ENCODE peak calls at places on chromosomes 4 and X, in four cellular contexts. L, G, Q and S are unnamed samples. For H3K36me3 and H3K4me1, the result is how much of the 10 kb centered on the place peaks cover.

GRCh38 chrX:119880552-119881437 is 9.2 kb downstream of the NDUFA1 start:
- DNase-seq in L (peak), G (no peak), Q (no peak), S (no peak)

GRCh38 chrX:16222123-16222522 is 54.8 kb downstream of the MAGEB17 start:
- DNase-seq in L (no peak), G (no peak), Q (no peak), S (no peak)

GRCh38 chr4:179626687-179627086 is 2184.4 kb upstream of the AGA start:
- DNase-seq in L (no peak), G (peak), Q (no peak), S (no peak)

GRCh38 chrX:141619336-141619735 is 29.8 kb downstream of the SPANXA2 start:
- DNase-seq in L (no peak), G (no peak), Q (no peak), S (no peak)

GRCh38 chr4:142406917-142407501 is 439.1 kb downstream of the INPP4B start:
- DNase-seq in L (no peak), G (no peak), Q (no peak), S (no peak)

GRCh38 chrX:68941385-68941952 is 112.6 kb downstream of the EFNB1 start:
- DNase-seq in L (peak), G (no peak), Q (peak), S (no peak)

GRCh38 chrX:105136786-105137185 is 83.7 kb downstream of the TEX13A start:
- DNase-seq in L (no peak), G (no peak), Q (no peak), S (no peak)

GRCh38 chr4:118753685-118754084 is 68.5 kb downstream of the METTL14 start:
- DNase-seq in L (no peak), G (no peak), Q (no peak), S (no peak)

GRCh38 chr4:38071801-38072567 is 111.8 kb downstream of the PTTG2 start:
- DNase-seq in L (no peak), G (no peak), Q (no peak), S (no peak)

GRCh38 chr4:113764720-113765264 is 3.3 kb upstream of the CAMK2D start:
- DNase-seq in L (no peak), G (no peak), Q (no peak), S (no peak)

GRCh38 chrX:153333821-153334653 is at the start of gene ZNF275:
- DNase-seq in L (peak), G (no peak), Q (peak), S (peak)

GRCh38 chr4:40702137-40702799 is 47.5 kb upstream of the NSUN7 start:
- DNase-seq in L (no peak), G (no peak), Q (no peak), S (no peak)

GRCh38 chr4:115675721-115676120 is 562.3 kb upstream of the NDST4 start:
- DNase-seq in L (no peak), G (no peak), Q (no peak), S (no peak)

GRCh38 chr4:74258949-74259348 is 49.3 kb upstream of the EPGN start:
- DNase-seq in L (peak), G (no peak), Q (no peak), S (no peak)

GRCh38 chrX:19602866-19603620 is 87.7 kb upstream of the MAP3K15 start:
- DNase-seq in L (no peak), G (no peak), Q (no peak), S (no peak)

GRCh38 chrX:68832101-68832416 is 3.2 kb downstream of the EFNB1 start:
- DNase-seq in L (peak), G (no peak), Q (no peak), S (no peak)

GRCh38 chr4:73734405-73735070 is 5.8 kb upstream of the CXCL8 start:
- DNase-seq in L (no peak), G (no peak), Q (no peak), S (no peak)

GRCh38 chr4:162347492-162348213 is 183.9 kb upstream of the FSTL5 start:
- DNase-seq in L (no peak), G (no peak), Q (no peak), S (no peak)

GRCh38 chr4:147581601-147582350 is 35.4 kb upstream of the TMEM184C start:
- DNase-seq in L (no peak), G (no peak), Q (no peak), S (no peak)

GRCh38 chr4:69025191-69025998 is 70.9 kb upstream of the UGT2B7 start:
- DNase-seq in L (peak), G (peak), Q (no peak), S (no peak)

GRCh38 chrX:149721778-149722177 is 9.9 kb downstream of the MAGEA11 start:
- DNase-seq in L (peak), G (no peak), Q (no peak), S (no peak)

GRCh38 chr4:15400911-15401671 is 26.7 kb upstream of the C1QTNF7 start:
- DNase-seq in L (peak), G (no peak), Q (peak), S (peak)

GRCh38 chr4:69714086-69714485 is 46.3 kb downstream of the SULT1B1 start:
- DNase-seq in L (no peak), G (no peak), Q (no peak), S (no peak)

GRCh38 chr4:7186081-7186480 is 6.3 kb upstream of the SORCS2 start:
- DNase-seq in L (no peak), G (no peak), Q (peak), S (peak)

GRCh38 chrX:47191331-47191730 is 2.3 kb upstream of the UBA1 start:
- DNase-seq in L (peak), G (no peak), Q (no peak), S (no peak)

GRCh38 chr4:139137745-139138144 is 39.3 kb downstream of the ELF2 start:
- DNase-seq in L (no peak), G (no peak), Q (no peak), S (no peak)

GRCh38 chr4:159010563-159011260 is 92.2 kb upstream of the RAPGEF2 start:
- DNase-seq in L (peak), G (no peak), Q (peak), S (peak)

GRCh38 chr4:40933272-40934053 is 183.7 kb downstream of the NSUN7 start:
- DNase-seq in L (no peak), G (no peak), Q (peak), S (no peak)

GRCh38 chr4:8185930-8186329 is 13.2 kb upstream of the SH3TC1 start:
- DNase-seq in L (no peak), G (no peak), Q (no peak), S (no peak)

GRCh38 chr4:5204781-5205180 is 153.5 kb downstream of the STK32B start:
- DNase-seq in L (no peak), G (no peak), Q (no peak), S (no peak)

GRCh38 chr4:7815981-7816380 is 123.7 kb downstream of the AFAP1 start:
- DNase-seq in L (no peak), G (no peak), Q (no peak), S (no peak)

GRCh38 chrX:107686026-107686425 is 57.7 kb downstream of the PRPS1 start:
- DNase-seq in L (no peak), G (no peak), Q (no peak), S (no peak)

GRCh38 chr4:150518559-150518958 is 63.4 kb upstream of the MAB21L2 start:
- DNase-seq in L (no peak), G (no peak), Q (no peak), S (no peak)

GRCh38 chr4:172978848-172979247 is 189.8 kb upstream of the GALNT7 start:
- DNase-seq in L (no peak), G (no peak), Q (no peak), S (no peak)

GRCh38 chrX:106177106-106177981 is 9.2 kb downstream of the PWWP3B start:
- DNase-seq in L (no peak), G (peak), Q (no peak), S (no peak)

GRCh38 chr4:20017035-20017434 is 234.7 kb upstream of the SLIT2 start:
- DNase-seq in L (no peak), G (no peak), Q (no peak), S (no peak)

GRCh38 chr4:7652006-7652405 is 217.3 kb upstream of the PSAPL1 start:
- DNase-seq in L (no peak), G (no peak), Q (no peak), S (no peak)

DNA sequence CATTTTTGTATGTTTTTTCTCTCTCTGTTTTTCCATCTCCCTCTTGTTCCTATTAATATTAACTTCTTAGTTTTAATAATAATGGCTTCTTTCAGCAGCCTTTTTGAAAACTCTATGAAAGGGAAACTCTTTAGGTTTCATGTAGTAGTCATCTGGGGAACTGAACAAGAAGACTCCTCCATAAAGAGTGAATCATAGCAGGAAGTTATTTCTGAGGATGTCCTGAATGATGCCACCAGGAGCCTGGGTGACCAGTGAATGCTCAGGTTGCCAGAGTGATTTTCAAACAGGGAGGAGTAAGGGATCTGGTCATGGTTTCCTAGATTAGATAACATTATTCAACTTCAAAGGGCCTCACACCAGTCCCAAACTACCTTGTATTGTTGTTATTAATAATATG is 212.8 kb upstream of the PDE5A start:
- DNase-seq in L (no peak), G (no peak), Q (no peak), S (no peak)
- TF ChIP-seq POLR2AphosphoS5 in L (no peak), G (no peak), Q (no peak), S (no peak)

DNA sequence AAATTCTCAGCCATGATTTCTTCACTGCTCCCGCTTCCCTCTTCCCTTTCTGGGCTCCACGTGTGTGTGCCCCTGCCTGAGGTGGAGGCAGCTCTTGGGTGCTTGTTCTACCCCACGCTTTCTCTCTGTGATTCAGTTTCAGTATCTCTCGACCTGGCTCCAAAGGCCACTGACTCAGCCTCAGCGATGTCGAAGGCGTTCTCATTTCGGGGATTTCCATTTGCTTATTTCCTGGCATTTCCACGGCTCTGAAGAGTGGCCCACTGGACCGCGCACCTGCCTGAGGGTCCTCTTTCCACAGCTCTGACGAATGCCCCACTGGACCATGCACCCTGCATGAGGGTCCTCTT is 52.4 kb downstream of the GAK start:
- DNase-seq in L (no peak), G (no peak), Q (no peak), S (no peak)
- H3K36me3 ChIP-seq in L (under half), G (under half), Q (half or more), S (under half)

DNA sequence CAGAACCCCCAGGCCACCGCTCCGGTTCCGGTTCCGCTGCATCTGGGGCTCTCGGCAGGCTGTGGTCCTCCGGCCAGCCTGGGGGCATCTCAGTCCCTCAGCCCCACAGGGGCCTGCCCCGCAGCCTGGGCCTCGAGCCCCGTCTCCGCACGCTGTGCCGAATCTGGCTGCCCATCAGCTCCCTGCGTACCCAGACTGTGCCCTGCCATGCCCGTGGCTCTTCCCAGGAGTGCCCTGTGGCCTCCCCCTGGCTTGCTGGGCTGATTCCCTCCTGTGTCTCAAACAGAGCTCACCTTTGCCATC is 830 bp upstream of the MSANTD1 start:
- DNase-seq in L (no peak), G (no peak), Q (no peak), S (no peak)
- H3K4me1 ChIP-seq in L (under half), G (under half), Q (under half), S (under half)

GRCh38 chr4:181966084-181966483 is 277.1 kb upstream of the TENM3 start:
- DNase-seq in L (no peak), G (no peak), Q (no peak), S (no peak)

GRCh38 chr4:181971411-181971810 is 271.8 kb upstream of the TENM3 start:
- DNase-seq in L (no peak), G (no peak), Q (no peak), S (no peak)

GRCh38 chr4:181970356-181970755 is 272.8 kb upstream of the TENM3 start:
- DNase-seq in L (no peak), G (no peak), Q (no peak), S (no peak)

GRCh38 chr4:181967401-181967800 is 275.8 kb upstream of the TENM3 start:
- DNase-seq in L (no peak), G (no peak), Q (no peak), S (no peak)

DNA sequence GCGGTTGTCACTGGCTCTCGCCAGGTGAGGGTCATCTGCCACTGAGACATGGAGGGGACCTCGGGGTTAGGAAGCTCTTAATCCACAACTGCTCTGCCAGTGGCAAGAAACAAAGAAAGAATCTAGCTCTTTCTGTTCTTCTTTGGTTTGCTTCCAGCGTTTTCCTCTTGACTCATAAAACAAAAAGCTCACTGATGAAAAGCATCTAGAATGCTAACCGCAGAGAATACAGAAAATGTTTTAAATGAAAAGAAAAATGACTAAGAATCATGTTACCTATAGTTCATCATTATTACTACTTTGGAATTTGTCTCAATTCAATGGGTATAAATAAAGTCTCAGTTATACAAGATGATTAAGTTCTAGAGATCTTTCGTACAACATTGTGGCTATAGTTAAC is 274.8 kb upstream of the TENM3 start:
- DNase-seq in L (no peak), G (no peak), Q (no peak), S (no peak)
- TF ChIP-seq POLR2AphosphoS5 in L (no peak), G (no peak), Q (no peak), S (no peak)

GRCh38 chr4:81546777-81547176 is 75.1 kb upstream of the RASGEF1B start:
- DNase-seq in L (no peak), G (no peak), Q (no peak), S (no peak)
- H3K36me3 ChIP-seq in L (under half), G (under half), Q (under half), S (under half)

GRCh38 chr4:184410748-184411147 is 63.6 kb downstream of the IRF2 start:
- DNase-seq in L (no peak), G (no peak), Q (no peak), S (no peak)
- H3K4me1 ChIP-seq in L (under half), G (under half), Q (under half), S (under half)

DNA sequence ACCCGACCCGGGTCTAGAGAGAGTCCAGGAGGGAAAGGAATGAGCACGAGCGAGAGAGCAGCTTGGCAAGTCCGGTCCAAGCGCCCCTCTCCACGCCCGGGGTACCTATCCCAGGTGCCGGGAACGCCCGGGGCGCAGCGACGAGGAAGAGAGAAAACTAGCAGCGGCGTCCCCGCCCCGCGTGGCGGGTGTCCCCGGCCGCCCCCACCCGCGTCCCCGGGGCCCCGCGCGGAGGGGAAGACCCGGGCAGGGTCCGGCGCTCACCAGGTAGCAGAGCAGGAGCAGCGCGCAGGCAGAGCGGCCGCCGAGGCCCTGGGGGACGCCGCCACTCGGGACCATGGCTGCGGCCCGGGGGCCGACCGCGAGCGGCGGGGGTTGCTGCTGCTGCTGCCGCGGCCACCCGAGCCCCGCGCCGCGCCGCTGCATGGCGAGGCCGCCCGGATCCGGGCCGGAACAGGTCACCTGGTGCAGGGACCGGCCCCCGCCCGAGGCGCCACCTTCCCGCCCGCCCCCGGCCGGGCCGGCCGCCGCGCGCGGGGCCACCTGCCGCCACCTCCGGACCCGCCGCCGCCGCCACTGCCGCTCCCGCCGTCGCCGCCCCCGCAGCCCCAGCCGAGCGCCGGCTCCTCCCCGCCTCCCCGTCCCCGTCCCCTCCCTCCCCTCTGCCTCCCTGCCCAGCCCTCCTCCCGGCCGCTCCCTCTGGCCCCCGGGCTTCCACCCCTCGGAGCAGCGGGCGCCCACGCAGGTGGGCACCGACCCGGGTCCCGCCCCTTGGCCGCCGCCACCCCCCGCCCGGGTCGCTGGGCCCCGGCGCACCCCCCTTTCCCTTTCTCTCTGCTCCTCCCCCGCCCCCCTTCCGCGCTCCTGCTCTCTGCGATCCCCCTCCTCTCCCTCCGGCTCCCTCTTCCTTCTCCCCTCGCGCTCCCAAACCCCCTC is at the start of gene SEL1L3:
- DNase-seq in L (peak), G (peak), Q (no peak), S (no peak)
- TF ChIP-seq POLR2AphosphoS5 in L (no peak), G (no peak), Q (no peak), S (no peak)

GRCh38 chr4:3210467-3210866 is 38.5 kb upstream of the MSANTD1 start:
- DNase-seq in L (no peak), G (no peak), Q (peak), S (peak)

GRCh38 chr4:3213101-3213416 is 35.9 kb upstream of the MSANTD1 start:
- DNase-seq in L (no peak), G (no peak), Q (no peak), S (no peak)

GRCh38 chr4:3211866-3212265 is 37.1 kb upstream of the MSANTD1 start:
- DNase-seq in L (no peak), G (no peak), Q (no peak), S (no peak)

GRCh38 chr4:3213661-3214250 is 35.2 kb upstream of the MSANTD1 start:
- DNase-seq in L (no peak), G (no peak), Q (peak), S (no peak)

GRCh38 chr4:3212391-3213100 is 36.4 kb upstream of the MSANTD1 start:
- DNase-seq in L (no peak), G (no peak), Q (peak), S (no peak)
- H3K36me3 ChIP-seq in L (half or more), G (half or more), Q (half or more), S (under half)

DNA sequence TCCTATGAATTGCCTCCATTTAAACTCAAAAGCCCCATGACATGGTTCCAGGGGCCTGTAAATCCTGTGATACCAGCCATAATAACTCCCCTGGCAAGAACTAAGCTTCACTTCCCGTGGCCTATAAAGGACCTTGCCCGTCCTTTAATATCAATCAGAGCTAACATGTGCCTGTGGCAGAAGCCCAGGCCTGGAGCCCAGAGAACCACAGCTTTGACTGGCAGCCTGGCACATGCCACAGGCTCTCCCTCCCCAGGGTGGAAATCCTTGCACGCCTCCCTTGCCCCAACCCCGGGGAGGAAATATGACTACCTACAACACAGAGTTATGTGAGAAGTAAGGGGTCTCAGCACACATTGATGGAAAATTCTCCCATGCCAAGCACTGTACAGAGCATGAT is 287.4 kb downstream of the RAB28 start:
- DNase-seq in L (no peak), G (no peak), Q (no peak), S (no peak)
- H3K4me1 ChIP-seq in L (under half), G (under half), Q (under half), S (under half)